ENCODE peak calls at places on chromosomes 4 and X, in four cellular contexts. One of them, this sample, is unnamed.

GRCh38 chrX:15465896-15466651 is 27.1 kb downstream of the PIR start:
- DNase-seq in substantia nigra: no peak
- DNase-seq in ACHN: no peak
- DNase-seq in A549: no peak
- DNase-seq in this sample: no peak

GRCh38 chrX:127702527-127702926 is 349.7 kb downstream of the ACTRT1 start:
- DNase-seq in substantia nigra: no peak
- DNase-seq in A549: no peak
- DNase-seq in ACHN: no peak
- DNase-seq in this sample: no peak

GRCh38 chrX:100973411-100973810 is 3.9 kb downstream of the ARL13A start:
- DNase-seq in substantia nigra: no peak
- DNase-seq in A549: no peak
- DNase-seq in ACHN: no peak
- DNase-seq in this sample: no peak

GRCh38 chrX:40922307-40922706 is 162.9 kb upstream of the USP9X start:
- DNase-seq in ACHN: peak
- DNase-seq in A549: no peak
- DNase-seq in substantia nigra: no peak
- DNase-seq in this sample: no peak

GRCh38 chr4:72107456-72107855 is 75.7 kb downstream of the NPFFR2 start:
- DNase-seq in A549: no peak
- DNase-seq in substantia nigra: no peak
- DNase-seq in ACHN: no peak
- DNase-seq in this sample: no peak

GRCh38 chr4:2837904-2838496 is 5.6 kb upstream of the ADD1 start:
- DNase-seq in substantia nigra: no peak
- DNase-seq in ACHN: no peak
- DNase-seq in A549: no peak
- DNase-seq in this sample: no peak

GRCh38 chrX:3262906-3263305 is 83.5 kb downstream of the MXRA5 start:
- DNase-seq in A549: peak
- DNase-seq in substantia nigra: no peak
- DNase-seq in ACHN: peak
- DNase-seq in this sample: peak

GRCh38 chr4:3017504-3017903 is 54.1 kb downstream of the GRK4 start:
- DNase-seq in A549: no peak
- DNase-seq in substantia nigra: no peak
- DNase-seq in ACHN: no peak
- DNase-seq in this sample: no peak